ENCODE peak calls at places on chromosomes 13 and 19, in seven cellular contexts. One of them, this sample, is unnamed.
A peak's percentile ranks its signal among the peaks of the same experiment; 100 is the strongest.

GRCh38 chr19:49149652-49150105 is 5.5 kb downstream of the HRC start:
- DNase-seq in uterus: peak; percentile 70
- DNase-seq in effector memory CD4-positive, alpha-beta T cell: no peak
- DNase-seq in heart left ventricle: peak; percentile 79
- DNase-seq in RWPE2: no peak
- DNase-seq in cardiac muscle cell: peak; percentile 82
- DNase-seq in adrenal gland: peak; percentile 75
- DNase-seq in this sample: peak; percentile 81

GRCh38 chr13:43686557-43686956 is 100.2 kb downstream of the ENOX1 start:
- DNase-seq in effector memory CD4-positive, alpha-beta T cell: no peak
- DNase-seq in heart left ventricle: no peak
- DNase-seq in adrenal gland: peak; percentile 63
- DNase-seq in cardiac muscle cell: no peak
- DNase-seq in RWPE2: no peak
- DNase-seq in uterus: peak; percentile 64
- DNase-seq in this sample: peak; percentile 53

GRCh38 chr19:2811221-2811722 is 8.4 kb upstream of the ZNF554 start:
- DNase-seq in RWPE2: no peak
- DNase-seq in heart left ventricle: no peak
- DNase-seq in uterus: no peak
- DNase-seq in cardiac muscle cell: no peak
- DNase-seq in adrenal gland: no peak
- DNase-seq in effector memory CD4-positive, alpha-beta T cell: no peak
- DNase-seq in this sample: no peak

GRCh38 chr13:82634946-82635345 is 1247.3 kb downstream of the SLITRK1 start:
- DNase-seq in uterus: no peak
- DNase-seq in effector memory CD4-positive, alpha-beta T cell: no peak
- DNase-seq in RWPE2: no peak
- DNase-seq in heart left ventricle: no peak
- DNase-seq in adrenal gland: no peak
- DNase-seq in cardiac muscle cell: no peak
- DNase-seq in this sample: no peak

GRCh38 chr19:43622956-43623355 is 3.5 kb upstream of the ZNF428 start:
- DNase-seq in effector memory CD4-positive, alpha-beta T cell: no peak
- DNase-seq in uterus: no peak
- DNase-seq in RWPE2: no peak
- DNase-seq in cardiac muscle cell: no peak
- DNase-seq in adrenal gland: no peak
- DNase-seq in heart left ventricle: no peak
- DNase-seq in this sample: no peak

GRCh38 chr19:3612901-3613741 is 6.4 kb upstream of the TBXA2R start:
- DNase-seq in adrenal gland: peak; percentile 35
- DNase-seq in heart left ventricle: peak; percentile 62
- DNase-seq in cardiac muscle cell: no peak
- DNase-seq in effector memory CD4-positive, alpha-beta T cell: no peak
- DNase-seq in uterus: no peak
- DNase-seq in RWPE2: peak; percentile 52
- DNase-seq in this sample: peak; percentile 63

GRCh38 chr13:46855664-46856063 is 41.2 kb downstream of the HTR2A start:
- DNase-seq in adrenal gland: no peak
- DNase-seq in uterus: no peak
- DNase-seq in cardiac muscle cell: no peak
- DNase-seq in RWPE2: no peak
- DNase-seq in effector memory CD4-positive, alpha-beta T cell: no peak
- DNase-seq in heart left ventricle: no peak
- DNase-seq in this sample: no peak

GRCh38 chr19:30082168-30082567 is 140.1 kb downstream of the URI1 start:
- DNase-seq in heart left ventricle: peak; percentile 18
- DNase-seq in adrenal gland: no peak
- DNase-seq in effector memory CD4-positive, alpha-beta T cell: no peak
- DNase-seq in RWPE2: no peak
- DNase-seq in cardiac muscle cell: no peak
- DNase-seq in uterus: no peak
- DNase-seq in this sample: no peak

GRCh38 chr13:93758575-93758974 is 532.0 kb downstream of the GPC6 start:
- DNase-seq in effector memory CD4-positive, alpha-beta T cell: no peak
- DNase-seq in uterus: no peak
- DNase-seq in cardiac muscle cell: no peak
- DNase-seq in adrenal gland: no peak
- DNase-seq in heart left ventricle: no peak
- DNase-seq in RWPE2: no peak
- DNase-seq in this sample: no peak

GRCh38 chr19:29044037-29044436 is 168.9 kb downstream of the UQCRFS1 start:
- DNase-seq in effector memory CD4-positive, alpha-beta T cell: no peak
- DNase-seq in heart left ventricle: no peak
- DNase-seq in uterus: no peak
- DNase-seq in RWPE2: no peak
- DNase-seq in cardiac muscle cell: no peak
- DNase-seq in adrenal gland: no peak
- DNase-seq in this sample: no peak

GRCh38 chr13:29909975-29910674 is 59.7 kb upstream of the UBL3 start:
- DNase-seq in cardiac muscle cell: no peak
- DNase-seq in effector memory CD4-positive, alpha-beta T cell: no peak
- DNase-seq in RWPE2: no peak
- DNase-seq in uterus: no peak
- DNase-seq in adrenal gland: no peak
- DNase-seq in heart left ventricle: no peak
- DNase-seq in this sample: no peak

GRCh38 chr13:37306778-37307544 is 201.5 kb upstream of the CSNK1A1L start:
- DNase-seq in heart left ventricle: no peak
- DNase-seq in RWPE2: no peak
- DNase-seq in uterus: no peak
- DNase-seq in effector memory CD4-positive, alpha-beta T cell: no peak
- DNase-seq in adrenal gland: no peak
- DNase-seq in cardiac muscle cell: no peak
- DNase-seq in this sample: no peak

GRCh38 chr13:38262211-38262610 is 87.4 kb upstream of the UFM1 start:
- DNase-seq in RWPE2: no peak
- DNase-seq in cardiac muscle cell: no peak
- DNase-seq in heart left ventricle: no peak
- DNase-seq in adrenal gland: no peak
- DNase-seq in uterus: no peak
- DNase-seq in effector memory CD4-positive, alpha-beta T cell: no peak
- DNase-seq in this sample: no peak

GRCh38 chr13:45092668-45093067 is 27.6 kb upstream of the GTF2F2 start:
- DNase-seq in heart left ventricle: no peak
- DNase-seq in effector memory CD4-positive, alpha-beta T cell: no peak
- DNase-seq in RWPE2: no peak
- DNase-seq in cardiac muscle cell: no peak
- DNase-seq in uterus: no peak
- DNase-seq in adrenal gland: no peak
- DNase-seq in this sample: no peak

GRCh38 chr19:52735734-52736133 is 890 bp upstream of the ZNF611 start:
- DNase-seq in uterus: peak; percentile 82
- DNase-seq in heart left ventricle: peak; percentile 84
- DNase-seq in effector memory CD4-positive, alpha-beta T cell: no peak
- DNase-seq in cardiac muscle cell: peak; percentile 60
- DNase-seq in adrenal gland: peak; percentile 45
- DNase-seq in RWPE2: no peak
- DNase-seq in this sample: peak; percentile 86

GRCh38 chr19:5967994-5968430 is 9.9 kb downstream of the RANBP3 start:
- DNase-seq in uterus: peak; percentile 64
- DNase-seq in RWPE2: no peak
- DNase-seq in heart left ventricle: peak; percentile 68
- DNase-seq in adrenal gland: peak; percentile 84
- DNase-seq in cardiac muscle cell: peak; percentile 76
- DNase-seq in effector memory CD4-positive, alpha-beta T cell: peak; percentile 34
- DNase-seq in this sample: peak; percentile 56

GRCh38 chr19:29260477-29261317 is 47.7 kb upstream of the UQCRFS1 start:
- DNase-seq in effector memory CD4-positive, alpha-beta T cell: no peak
- DNase-seq in adrenal gland: peak; percentile 31
- DNase-seq in cardiac muscle cell: peak; percentile 60
- DNase-seq in heart left ventricle: no peak
- DNase-seq in uterus: no peak
- DNase-seq in RWPE2: no peak
- DNase-seq in this sample: no peak

GRCh38 chr13:94617389-94618000 is 15.8 kb downstream of the GPR180 start:
- DNase-seq in RWPE2: no peak
- DNase-seq in heart left ventricle: no peak
- DNase-seq in effector memory CD4-positive, alpha-beta T cell: no peak
- DNase-seq in adrenal gland: peak; percentile 32
- DNase-seq in cardiac muscle cell: peak; percentile 43
- DNase-seq in uterus: no peak
- DNase-seq in this sample: no peak

GRCh38 chr13:106143392-106143791 is 392.1 kb downstream of the EFNB2 start:
- DNase-seq in adrenal gland: no peak
- DNase-seq in heart left ventricle: no peak
- DNase-seq in cardiac muscle cell: no peak
- DNase-seq in effector memory CD4-positive, alpha-beta T cell: no peak
- DNase-seq in RWPE2: no peak
- DNase-seq in uterus: no peak
- DNase-seq in this sample: no peak

GRCh38 chr13:34719060-34719875 is 222.8 kb upstream of the NBEA start:
- DNase-seq in heart left ventricle: no peak
- DNase-seq in RWPE2: no peak
- DNase-seq in cardiac muscle cell: no peak
- DNase-seq in effector memory CD4-positive, alpha-beta T cell: no peak
- DNase-seq in adrenal gland: no peak
- DNase-seq in uterus: no peak
- DNase-seq in this sample: no peak

GRCh38 chr19:33280351-33280921 is 21.9 kb downstream of the CEBPA start:
- DNase-seq in heart left ventricle: no peak
- DNase-seq in uterus: no peak
- DNase-seq in RWPE2: no peak
- DNase-seq in cardiac muscle cell: no peak
- DNase-seq in adrenal gland: no peak
- DNase-seq in effector memory CD4-positive, alpha-beta T cell: no peak
- DNase-seq in this sample: peak; percentile 28

GRCh38 chr19:17673937-17674799 is 14.0 kb downstream of the UNC13A start:
- DNase-seq in heart left ventricle: no peak
- DNase-seq in cardiac muscle cell: no peak
- DNase-seq in uterus: no peak
- DNase-seq in RWPE2: no peak
- DNase-seq in effector memory CD4-positive, alpha-beta T cell: no peak
- DNase-seq in adrenal gland: no peak
- DNase-seq in this sample: no peak

GRCh38 chr19:14542721-14543328 is 13.4 kb downstream of the TECR start:
- DNase-seq in effector memory CD4-positive, alpha-beta T cell: no peak
- DNase-seq in heart left ventricle: no peak
- DNase-seq in cardiac muscle cell: no peak
- DNase-seq in adrenal gland: no peak
- DNase-seq in RWPE2: no peak
- DNase-seq in uterus: no peak
- DNase-seq in this sample: peak; percentile 57

GRCh38 chr19:38674388-38675133 is 27.1 kb downstream of the ACTN4 start:
- DNase-seq in uterus: peak; percentile 78
- DNase-seq in heart left ventricle: no peak
- DNase-seq in adrenal gland: peak; percentile 71
- DNase-seq in RWPE2: no peak
- DNase-seq in cardiac muscle cell: peak; percentile 65
- DNase-seq in effector memory CD4-positive, alpha-beta T cell: no peak
- DNase-seq in this sample: peak; percentile 33

GRCh38 chr19:4730740-4731171 is 7.1 kb upstream of the DPP9 start:
- DNase-seq in cardiac muscle cell: no peak
- DNase-seq in RWPE2: no peak
- DNase-seq in uterus: no peak
- DNase-seq in adrenal gland: no peak
- DNase-seq in effector memory CD4-positive, alpha-beta T cell: peak; percentile 24
- DNase-seq in heart left ventricle: no peak
- DNase-seq in this sample: peak; percentile 55

DNA sequence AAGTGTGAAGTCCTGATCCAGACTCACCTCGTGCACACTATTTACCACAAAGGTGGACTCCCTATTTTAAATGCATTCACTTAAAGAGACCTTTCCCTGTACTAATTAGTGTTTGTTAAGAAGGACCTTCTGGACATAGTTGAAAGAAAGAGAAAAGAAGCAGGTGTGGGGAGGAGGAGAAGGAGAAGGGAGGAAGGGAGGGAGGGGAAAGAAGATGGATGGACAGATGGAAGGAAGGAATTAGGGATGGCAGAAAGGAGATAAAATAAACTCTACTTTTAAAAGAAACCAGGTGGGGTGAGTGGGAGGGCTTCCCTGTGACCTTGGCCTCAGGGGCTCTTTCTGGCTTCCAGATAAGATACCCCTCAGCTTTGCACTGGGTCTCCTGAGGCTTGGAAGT is 21.4 kb downstream of the ZNF175 start:
- DNase-seq in cardiac muscle cell: no peak
- DNase-seq in uterus: no peak
- DNase-seq in heart left ventricle: no peak
- DNase-seq in RWPE2: no peak
- DNase-seq in effector memory CD4-positive, alpha-beta T cell: no peak
- DNase-seq in adrenal gland: no peak
- DNase-seq in this sample: no peak
- H3K9me3 ChIP-seq in cardiac muscle cell: peaks cover 4% of the 10 kb centered on the region
- H3K9me3 ChIP-seq in uterus: peaks cover 9% of the 10 kb centered on the region
- H3K9me3 ChIP-seq in heart left ventricle: peaks cover 9% of the 10 kb centered on the region
- H3K9me3 ChIP-seq in RWPE2: peaks cover 9% of the 10 kb centered on the region
- H3K9me3 ChIP-seq in effector memory CD4-positive, alpha-beta T cell: peaks cover 11% of the 10 kb centered on the region
- H3K9me3 ChIP-seq in adrenal gland: no peaks in the 10 kb centered on the region
- H3K9me3 ChIP-seq in this sample: peaks cover under 1% of the 10 kb centered on the region

GRCh38 chr19:16024266-16025107 is 51.8 kb upstream of the TPM4 start:
- DNase-seq in uterus: no peak
- DNase-seq in heart left ventricle: no peak
- DNase-seq in effector memory CD4-positive, alpha-beta T cell: no peak
- DNase-seq in cardiac muscle cell: no peak
- DNase-seq in RWPE2: no peak
- DNase-seq in adrenal gland: no peak
- DNase-seq in this sample: peak; percentile 40

GRCh38 chr19:16022681-16023557 is 53.4 kb upstream of the TPM4 start:
- DNase-seq in adrenal gland: no peak
- DNase-seq in cardiac muscle cell: no peak
- DNase-seq in effector memory CD4-positive, alpha-beta T cell: no peak
- DNase-seq in uterus: no peak
- DNase-seq in heart left ventricle: no peak
- DNase-seq in RWPE2: no peak
- DNase-seq in this sample: no peak

GRCh38 chr19:16021796-16022195 is 54.5 kb upstream of the TPM4 start:
- DNase-seq in adrenal gland: no peak
- DNase-seq in effector memory CD4-positive, alpha-beta T cell: no peak
- DNase-seq in RWPE2: no peak
- DNase-seq in cardiac muscle cell: no peak
- DNase-seq in heart left ventricle: no peak
- DNase-seq in uterus: no peak
- DNase-seq in this sample: no peak

GRCh38 chr19:16023558-16023915 is 52.8 kb upstream of the TPM4 start:
- DNase-seq in heart left ventricle: no peak
- DNase-seq in uterus: no peak
- DNase-seq in adrenal gland: no peak
- DNase-seq in cardiac muscle cell: no peak
- DNase-seq in effector memory CD4-positive, alpha-beta T cell: no peak
- DNase-seq in RWPE2: peak; percentile 55
- DNase-seq in this sample: no peak

GRCh38 chr19:16022251-16022650 is 54.0 kb upstream of the TPM4 start:
- DNase-seq in RWPE2: peak; percentile 61
- DNase-seq in adrenal gland: no peak
- DNase-seq in effector memory CD4-positive, alpha-beta T cell: no peak
- DNase-seq in uterus: no peak
- DNase-seq in heart left ventricle: no peak
- DNase-seq in cardiac muscle cell: no peak
- DNase-seq in this sample: no peak
- H3K9me3 ChIP-seq in RWPE2: no peaks in the 10 kb centered on the region
- H3K9me3 ChIP-seq in adrenal gland: no peaks in the 10 kb centered on the region
- H3K9me3 ChIP-seq in effector memory CD4-positive, alpha-beta T cell: no peaks in the 10 kb centered on the region
- H3K9me3 ChIP-seq in uterus: no peaks in the 10 kb centered on the region
- H3K9me3 ChIP-seq in heart left ventricle: no peaks in the 10 kb centered on the region
- H3K9me3 ChIP-seq in cardiac muscle cell: no peaks in the 10 kb centered on the region
- H3K9me3 ChIP-seq in this sample: no peaks in the 10 kb centered on the region

GRCh38 chr19:58108546-58108817 is 10.5 kb upstream of the ZSCAN18 start:
- DNase-seq in heart left ventricle: no peak
- DNase-seq in effector memory CD4-positive, alpha-beta T cell: no peak
- DNase-seq in cardiac muscle cell: no peak
- DNase-seq in uterus: no peak
- DNase-seq in adrenal gland: no peak
- DNase-seq in RWPE2: no peak
- DNase-seq in this sample: no peak
- H3K9me3 ChIP-seq in heart left ventricle: peaks cover 94% of the 10 kb centered on the region
- H3K9me3 ChIP-seq in effector memory CD4-positive, alpha-beta T cell: peaks cover 52% of the 10 kb centered on the region
- H3K9me3 ChIP-seq in cardiac muscle cell: no peaks in the 10 kb centered on the region
- H3K9me3 ChIP-seq in uterus: peaks cover 28% of the 10 kb centered on the region
- H3K9me3 ChIP-seq in adrenal gland: peaks cover 10% of the 10 kb centered on the region
- H3K9me3 ChIP-seq in RWPE2: peaks cover 42% of the 10 kb centered on the region
- H3K9me3 ChIP-seq in this sample: peaks cover 15% of the 10 kb centered on the region

GRCh38 chr19:37304884-37305255 is 66.0 kb upstream of the ZNF527 start:
- DNase-seq in RWPE2: no peak
- DNase-seq in adrenal gland: no peak
- DNase-seq in effector memory CD4-positive, alpha-beta T cell: no peak
- DNase-seq in heart left ventricle: no peak
- DNase-seq in cardiac muscle cell: no peak
- DNase-seq in uterus: no peak
- DNase-seq in this sample: no peak
- H3K9me3 ChIP-seq in RWPE2: peaks cover 4% of the 10 kb centered on the region
- H3K9me3 ChIP-seq in adrenal gland: no peaks in the 10 kb centered on the region
- H3K9me3 ChIP-seq in effector memory CD4-positive, alpha-beta T cell: no peaks in the 10 kb centered on the region
- H3K9me3 ChIP-seq in heart left ventricle: peaks cover 6% of the 10 kb centered on the region
- H3K9me3 ChIP-seq in cardiac muscle cell: no peaks in the 10 kb centered on the region
- H3K9me3 ChIP-seq in uterus: no peaks in the 10 kb centered on the region
- H3K9me3 ChIP-seq in this sample: no peaks in the 10 kb centered on the region